ENCODE peak calls at places on chromosomes 1 and 21, in four cellular contexts. G is stomach, Y is uterus, D is tibial nerve. K is an unnamed sample.
A peak's percentile ranks its signal among the peaks of the same experiment; 100 is the strongest.

GRCh38 chr1:35431173-35431599 is 126.0 kb downstream of the KIAA0319L start:
- DNase-seq in G (no peak), Y (no peak), D (no peak), K (no peak)

GRCh38 chr1:85289207-85289847 is 12.9 kb upstream of the BCL10 start:
- DNase-seq in G (peak; percentile 35), Y (no peak), D (no peak), K (no peak)

GRCh38 chr21:24729568-24729967 is 877.7 kb downstream of the MRPL39 start:
- DNase-seq in G (no peak), Y (no peak), D (no peak), K (no peak)

GRCh38 chr21:29366532-29366931 is 67.8 kb downstream of the BACH1 start:
- DNase-seq in G (no peak), Y (no peak), D (no peak), K (no peak)

GRCh38 chr1:114756009-114756892 is 1.5 kb downstream of the CSDE1 start:
- DNase-seq in G (no peak), Y (no peak), D (no peak), K (no peak)

GRCh38 chr1:194862129-194862528 is 1675.7 kb upstream of the B3GALT2 start:
- DNase-seq in G (no peak), Y (no peak), D (no peak), K (no peak)

GRCh38 chr1:163970699-163971098 is 588.3 kb upstream of the PBX1 start:
- DNase-seq in G (no peak), Y (no peak), D (no peak), K (no peak)

GRCh38 chr1:55468438-55468837 is 253.3 kb upstream of the USP24 start:
- DNase-seq in G (no peak), Y (no peak), D (no peak), K (no peak)

GRCh38 chr1:170074250-170075157 is at the start of gene KIFAP3:
- DNase-seq in G (peak; percentile 96), Y (peak; percentile 97), D (peak; percentile 90), K (peak; percentile 96)

GRCh38 chr1:170067253-170067819 is 7.2 kb downstream of the KIFAP3 start:
- DNase-seq in G (no peak), Y (no peak), D (no peak), K (no peak)

GRCh38 chr1:170071378-170071777 is 3.1 kb downstream of the KIFAP3 start:
- DNase-seq in G (no peak), Y (no peak), D (no peak), K (no peak)

GRCh38 chr1:170073893-170074249 is 624 bp downstream of the KIFAP3 start:
- DNase-seq in G (no peak), Y (no peak), D (no peak), K (no peak)

GRCh38 chr1:170068923-170069322 is 5.6 kb downstream of the KIFAP3 start:
- DNase-seq in G (no peak), Y (no peak), D (no peak), K (no peak)
- TF ChIP-seq POLR2A in G (no peak), Y (no peak), D (no peak), K (no peak)

GRCh38 chr1:228445867-228446584 is 29.4 kb upstream of the TRIM17 start:
- DNase-seq in G (no peak), Y (no peak), D (no peak), K (peak; percentile 82)

GRCh38 chr1:228445524-228445866 is 28.8 kb upstream of the TRIM17 start:
- DNase-seq in G (no peak), Y (no peak), D (no peak), K (no peak)

GRCh38 chr1:228448372-228448771 is 31.7 kb upstream of the TRIM17 start:
- DNase-seq in G (no peak), Y (no peak), D (no peak), K (no peak)

GRCh38 chr1:228450200-228450599 is 33.5 kb upstream of the TRIM17 start:
- DNase-seq in G (no peak), Y (no peak), D (no peak), K (no peak)

GRCh38 chr1:228446849-228447248 is 30.2 kb upstream of the TRIM17 start:
- DNase-seq in G (no peak), Y (no peak), D (no peak), K (no peak)
- H3K4me3 ChIP-seq in G (no peak overlapping the region), Y (no peak overlapping the region), D (no peak overlapping the region), K (no peak overlapping the region)

DNA sequence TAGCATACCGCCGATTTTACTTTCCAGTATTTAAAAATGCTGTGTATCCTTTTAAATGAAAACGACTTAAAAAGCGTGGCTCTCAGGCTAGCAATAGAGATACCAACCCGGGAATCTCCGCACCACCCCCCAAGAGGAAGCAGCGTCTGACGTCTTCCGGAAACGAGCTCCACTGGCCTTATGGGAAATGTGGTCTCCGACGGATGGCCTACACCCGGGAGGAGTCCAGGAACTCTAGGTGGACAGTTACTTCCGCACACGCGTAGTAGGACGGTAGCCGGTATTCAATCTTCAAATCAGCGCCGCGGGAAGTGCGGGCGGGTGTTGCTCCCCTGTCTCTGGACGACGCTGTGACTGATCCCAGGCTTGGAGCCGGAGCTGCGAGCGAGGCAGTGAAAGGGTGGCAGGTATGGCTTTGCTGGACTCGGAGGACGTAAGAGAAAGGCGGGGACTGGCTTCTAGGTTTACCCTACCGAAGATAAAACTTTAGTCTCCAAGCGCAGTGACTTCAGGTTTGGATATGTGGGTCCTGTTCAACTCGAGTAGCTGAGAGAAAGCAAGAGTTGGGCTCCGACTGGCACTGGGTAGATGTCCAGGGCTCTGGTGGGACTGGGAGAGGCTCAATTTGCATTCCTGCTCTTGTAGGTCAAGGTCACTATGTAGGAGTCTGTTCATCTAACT is at the start of gene ZNF684:
- DNase-seq in G (peak; percentile 82), Y (peak; percentile 86), D (peak; percentile 60), K (peak; percentile 94)
- TF ChIP-seq POLR2A in G (no peak), Y (peak; percentile 38), D (peak; percentile 31), K (peak; percentile 65)

GRCh38 chr1:162822391-162823200 is 32.1 kb downstream of the HSD17B7 start:
- DNase-seq in G (peak; percentile 35), Y (no peak), D (no peak), K (peak; percentile 81)

GRCh38 chr1:162823771-162824525 is 33.4 kb downstream of the HSD17B7 start:
- DNase-seq in G (no peak), Y (no peak), D (no peak), K (no peak)

GRCh38 chr1:162823231-162823630 is 32.7 kb downstream of the HSD17B7 start:
- DNase-seq in G (no peak), Y (no peak), D (no peak), K (no peak)
- H3K4me3 ChIP-seq in G (no peak overlapping the region), Y (no peak overlapping the region), D (no peak overlapping the region), K (no peak overlapping the region)

GRCh38 chr1:83996621-83997020 is 2.3 kb downstream of the TTLL7 start:
- DNase-seq in G (no peak), Y (no peak), D (no peak), K (no peak)

GRCh38 chr1:83998205-83998598 is 730 bp downstream of the TTLL7 start:
- DNase-seq in G (no peak), Y (peak; percentile 21), D (no peak), K (no peak)

GRCh38 chr1:83999316-83999819 is 436 bp upstream of the TTLL7 start:
- DNase-seq in G (peak; percentile 78), Y (peak; percentile 70), D (peak; percentile 40), K (peak; percentile 92)

GRCh38 chr1:84000196-84000885 is 1.4 kb upstream of the TTLL7 start:
- DNase-seq in G (no peak), Y (no peak), D (no peak), K (no peak)

GRCh38 chr1:83998599-83999315 is at the start of gene TTLL7:
- DNase-seq in G (peak; percentile 79), Y (peak; percentile 62), D (peak; percentile 58), K (peak; percentile 95)
- TF ChIP-seq POLR2A in G (no peak), Y (peak; percentile 33), D (no peak), K (no peak)

K was measured in upper lobe of left lung.